ENCODE peak calls at places on chromosome 20, in eight cellular contexts. One of them, this sample, is unnamed. For H3K4me1, the result is how much of the 10 kb centered on the place peaks cover.

GRCh38 chr20:5848711-5849505 is 98.7 kb downstream of the SHLD1 start:
- DNase-seq in IMR-90: peak
- DNase-seq in A673: no peak
- DNase-seq in cardiac muscle cell: peak
- DNase-seq in Peyer's patch: no peak
- DNase-seq in mammary epithelial cell: peak
- DNase-seq in effector memory CD4-positive, alpha-beta T cell: no peak
- DNase-seq in spleen: no peak
- DNase-seq in this sample: no peak

GRCh38 chr20:25033250-25033940 is 24.5 kb downstream of the ACSS1 start:
- DNase-seq in mammary epithelial cell: no peak
- DNase-seq in cardiac muscle cell: no peak
- DNase-seq in effector memory CD4-positive, alpha-beta T cell: no peak
- DNase-seq in IMR-90: no peak
- DNase-seq in Peyer's patch: no peak
- DNase-seq in A673: peak
- DNase-seq in spleen: peak
- DNase-seq in this sample: no peak

GRCh38 chr20:3494218-3494617 is 23.4 kb downstream of the ATRN start:
- DNase-seq in spleen: no peak
- DNase-seq in effector memory CD4-positive, alpha-beta T cell: no peak
- DNase-seq in mammary epithelial cell: peak
- DNase-seq in IMR-90: no peak
- DNase-seq in cardiac muscle cell: no peak
- DNase-seq in Peyer's patch: no peak
- DNase-seq in A673: no peak
- DNase-seq in this sample: no peak

GRCh38 chr20:32820000-32820697 is 395 bp downstream of the MAPRE1 start:
- DNase-seq in mammary epithelial cell: no peak
- DNase-seq in IMR-90: peak
- DNase-seq in A673: peak
- DNase-seq in Peyer's patch: no peak
- DNase-seq in spleen: peak
- DNase-seq in cardiac muscle cell: peak
- DNase-seq in effector memory CD4-positive, alpha-beta T cell: peak
- DNase-seq in this sample: peak

GRCh38 chr20:9059931-9060330 is 9.0 kb upstream of the PLCB4 start:
- DNase-seq in Peyer's patch: no peak
- DNase-seq in spleen: no peak
- DNase-seq in IMR-90: peak
- DNase-seq in A673: no peak
- DNase-seq in cardiac muscle cell: no peak
- DNase-seq in mammary epithelial cell: peak
- DNase-seq in effector memory CD4-positive, alpha-beta T cell: no peak
- DNase-seq in this sample: no peak

GRCh38 chr20:24798930-24799705 is 150.0 kb upstream of the CST7 start:
- DNase-seq in Peyer's patch: no peak
- DNase-seq in IMR-90: no peak
- DNase-seq in cardiac muscle cell: no peak
- DNase-seq in mammary epithelial cell: no peak
- DNase-seq in A673: no peak
- DNase-seq in spleen: peak
- DNase-seq in effector memory CD4-positive, alpha-beta T cell: no peak
- DNase-seq in this sample: no peak

GRCh38 chr20:24746351-24746685 is 202.8 kb upstream of the CST7 start:
- DNase-seq in IMR-90: no peak
- DNase-seq in A673: peak
- DNase-seq in cardiac muscle cell: no peak
- DNase-seq in spleen: peak
- DNase-seq in Peyer's patch: peak
- DNase-seq in effector memory CD4-positive, alpha-beta T cell: no peak
- DNase-seq in mammary epithelial cell: peak
- DNase-seq in this sample: no peak

GRCh38 chr20:598133-598881 is 11.8 kb downstream of the TCF15 start:
- DNase-seq in mammary epithelial cell: no peak
- DNase-seq in A673: no peak
- DNase-seq in Peyer's patch: no peak
- DNase-seq in cardiac muscle cell: no peak
- DNase-seq in effector memory CD4-positive, alpha-beta T cell: no peak
- DNase-seq in spleen: no peak
- DNase-seq in IMR-90: no peak
- DNase-seq in this sample: no peak

GRCh38 chr20:46013826-46014516 is 5.3 kb downstream of the MMP9 start:
- DNase-seq in A673: peak
- DNase-seq in spleen: peak
- DNase-seq in effector memory CD4-positive, alpha-beta T cell: peak
- DNase-seq in IMR-90: peak
- DNase-seq in mammary epithelial cell: peak
- DNase-seq in cardiac muscle cell: peak
- DNase-seq in Peyer's patch: peak
- DNase-seq in this sample: peak

GRCh38 chr20:60559462-60559861 is 601.2 kb downstream of the CDH26 start:
- DNase-seq in IMR-90: no peak
- DNase-seq in Peyer's patch: no peak
- DNase-seq in mammary epithelial cell: no peak
- DNase-seq in spleen: no peak
- DNase-seq in A673: no peak
- DNase-seq in cardiac muscle cell: no peak
- DNase-seq in effector memory CD4-positive, alpha-beta T cell: no peak
- DNase-seq in this sample: no peak

GRCh38 chr20:25197173-25197869 is 1.8 kb downstream of the ENTPD6 start:
- DNase-seq in Peyer's patch: no peak
- DNase-seq in IMR-90: no peak
- DNase-seq in effector memory CD4-positive, alpha-beta T cell: no peak
- DNase-seq in mammary epithelial cell: no peak
- DNase-seq in cardiac muscle cell: no peak
- DNase-seq in spleen: peak
- DNase-seq in A673: no peak
- DNase-seq in this sample: peak

GRCh38 chr20:47316776-47317126 is 39.7 kb downstream of the ZMYND8 start:
- DNase-seq in A673: no peak
- DNase-seq in IMR-90: no peak
- DNase-seq in mammary epithelial cell: no peak
- DNase-seq in cardiac muscle cell: no peak
- DNase-seq in effector memory CD4-positive, alpha-beta T cell: no peak
- DNase-seq in Peyer's patch: no peak
- DNase-seq in spleen: no peak
- DNase-seq in this sample: no peak

GRCh38 chr20:33460711-33461110 is 17.1 kb upstream of the SNTA1 start:
- DNase-seq in spleen: no peak
- DNase-seq in IMR-90: no peak
- DNase-seq in Peyer's patch: no peak
- DNase-seq in cardiac muscle cell: no peak
- DNase-seq in mammary epithelial cell: peak
- DNase-seq in effector memory CD4-positive, alpha-beta T cell: no peak
- DNase-seq in A673: no peak
- DNase-seq in this sample: no peak

GRCh38 chr20:62822788-62823651 is 6.2 kb downstream of the COL9A3 start:
- DNase-seq in Peyer's patch: peak
- DNase-seq in effector memory CD4-positive, alpha-beta T cell: no peak
- DNase-seq in mammary epithelial cell: no peak
- DNase-seq in spleen: no peak
- DNase-seq in A673: peak
- DNase-seq in cardiac muscle cell: no peak
- DNase-seq in IMR-90: peak
- DNase-seq in this sample: no peak

GRCh38 chr20:52676282-52676995 is 295.7 kb upstream of the TSHZ2 start:
- DNase-seq in cardiac muscle cell: no peak
- DNase-seq in IMR-90: no peak
- DNase-seq in A673: no peak
- DNase-seq in spleen: no peak
- DNase-seq in effector memory CD4-positive, alpha-beta T cell: no peak
- DNase-seq in mammary epithelial cell: no peak
- DNase-seq in Peyer's patch: no peak
- DNase-seq in this sample: no peak

GRCh38 chr20:9068232-9068781 is 580 bp upstream of the PLCB4 start:
- DNase-seq in effector memory CD4-positive, alpha-beta T cell: no peak
- DNase-seq in spleen: peak
- DNase-seq in Peyer's patch: no peak
- DNase-seq in A673: peak
- DNase-seq in cardiac muscle cell: peak
- DNase-seq in mammary epithelial cell: no peak
- DNase-seq in IMR-90: peak
- DNase-seq in this sample: no peak

GRCh38 chr20:35991142-35991771 is 22.9 kb downstream of the CNBD2 start:
- DNase-seq in cardiac muscle cell: peak
- DNase-seq in Peyer's patch: no peak
- DNase-seq in mammary epithelial cell: no peak
- DNase-seq in spleen: peak
- DNase-seq in IMR-90: peak
- DNase-seq in A673: peak
- DNase-seq in effector memory CD4-positive, alpha-beta T cell: no peak
- DNase-seq in this sample: no peak

GRCh38 chr20:45097485-45098095 is 3.3 kb downstream of the KCNS1 start:
- DNase-seq in IMR-90: no peak
- DNase-seq in mammary epithelial cell: no peak
- DNase-seq in spleen: peak
- DNase-seq in Peyer's patch: no peak
- DNase-seq in cardiac muscle cell: peak
- DNase-seq in A673: no peak
- DNase-seq in effector memory CD4-positive, alpha-beta T cell: no peak
- DNase-seq in this sample: peak

GRCh38 chr20:45896641-45897161 is 5.6 kb downstream of the CTSA start:
- DNase-seq in Peyer's patch: no peak
- DNase-seq in effector memory CD4-positive, alpha-beta T cell: no peak
- DNase-seq in mammary epithelial cell: no peak
- DNase-seq in spleen: no peak
- DNase-seq in A673: no peak
- DNase-seq in IMR-90: no peak
- DNase-seq in cardiac muscle cell: no peak
- DNase-seq in this sample: no peak

GRCh38 chr20:37980876-37981275 is 52.4 kb downstream of the TTI1 start:
- DNase-seq in IMR-90: no peak
- DNase-seq in A673: no peak
- DNase-seq in cardiac muscle cell: no peak
- DNase-seq in spleen: no peak
- DNase-seq in mammary epithelial cell: no peak
- DNase-seq in Peyer's patch: no peak
- DNase-seq in effector memory CD4-positive, alpha-beta T cell: no peak
- DNase-seq in this sample: no peak

GRCh38 chr20:37979021-37979985 is 54.0 kb downstream of the TTI1 start:
- DNase-seq in mammary epithelial cell: no peak
- DNase-seq in cardiac muscle cell: no peak
- DNase-seq in IMR-90: no peak
- DNase-seq in Peyer's patch: no peak
- DNase-seq in spleen: no peak
- DNase-seq in A673: no peak
- DNase-seq in effector memory CD4-positive, alpha-beta T cell: no peak
- DNase-seq in this sample: no peak

GRCh38 chr20:37980383-37980782 is 52.9 kb downstream of the TTI1 start:
- DNase-seq in effector memory CD4-positive, alpha-beta T cell: no peak
- DNase-seq in spleen: no peak
- DNase-seq in A673: no peak
- DNase-seq in mammary epithelial cell: no peak
- DNase-seq in cardiac muscle cell: no peak
- DNase-seq in IMR-90: no peak
- DNase-seq in Peyer's patch: no peak
- DNase-seq in this sample: no peak

GRCh38 chr20:37976862-37977261 is 56.4 kb downstream of the TTI1 start:
- DNase-seq in effector memory CD4-positive, alpha-beta T cell: no peak
- DNase-seq in mammary epithelial cell: no peak
- DNase-seq in Peyer's patch: no peak
- DNase-seq in IMR-90: no peak
- DNase-seq in A673: peak
- DNase-seq in spleen: no peak
- DNase-seq in cardiac muscle cell: no peak
- DNase-seq in this sample: no peak

GRCh38 chr20:37977786-37978185 is 55.5 kb downstream of the TTI1 start:
- DNase-seq in spleen: no peak
- DNase-seq in cardiac muscle cell: no peak
- DNase-seq in A673: no peak
- DNase-seq in IMR-90: no peak
- DNase-seq in mammary epithelial cell: no peak
- DNase-seq in Peyer's patch: no peak
- DNase-seq in effector memory CD4-positive, alpha-beta T cell: no peak
- DNase-seq in this sample: no peak
- H3K27ac ChIP-seq in spleen: no peak
- H3K27ac ChIP-seq in cardiac muscle cell: no peak
- H3K27ac ChIP-seq in A673: no peak
- H3K27ac ChIP-seq in IMR-90: no peak
- H3K27ac ChIP-seq in mammary epithelial cell: no peak
- H3K27ac ChIP-seq in Peyer's patch: no peak
- H3K27ac ChIP-seq in effector memory CD4-positive, alpha-beta T cell: no peak
- H3K27ac ChIP-seq in this sample: no peak

GRCh38 chr20:53940356-53940694 is 130.1 kb downstream of the BCAS1 start:
- DNase-seq in cardiac muscle cell: no peak
- DNase-seq in mammary epithelial cell: no peak
- DNase-seq in A673: no peak
- DNase-seq in IMR-90: no peak
- DNase-seq in effector memory CD4-positive, alpha-beta T cell: no peak
- DNase-seq in Peyer's patch: no peak
- DNase-seq in spleen: no peak
- DNase-seq in this sample: no peak
- H3K4me1 ChIP-seq in cardiac muscle cell: under half
- H3K4me1 ChIP-seq in mammary epithelial cell: under half
- H3K4me1 ChIP-seq in A673: half or more
- H3K4me1 ChIP-seq in IMR-90: under half
- H3K4me1 ChIP-seq in effector memory CD4-positive, alpha-beta T cell: under half
- H3K4me1 ChIP-seq in Peyer's patch: under half
- H3K4me1 ChIP-seq in spleen: half or more
- H3K4me1 ChIP-seq in this sample: under half

GRCh38 chr20:49288250-49288751 is 10.4 kb upstream of the ZNFX1 start:
- DNase-seq in A673: no peak
- DNase-seq in IMR-90: no peak
- DNase-seq in spleen: no peak
- DNase-seq in mammary epithelial cell: no peak
- DNase-seq in effector memory CD4-positive, alpha-beta T cell: no peak
- DNase-seq in cardiac muscle cell: no peak
- DNase-seq in Peyer's patch: no peak
- DNase-seq in this sample: no peak

GRCh38 chr20:49285813-49286494 is 8.1 kb upstream of the ZNFX1 start:
- DNase-seq in spleen: no peak
- DNase-seq in mammary epithelial cell: no peak
- DNase-seq in A673: no peak
- DNase-seq in Peyer's patch: no peak
- DNase-seq in IMR-90: no peak
- DNase-seq in cardiac muscle cell: no peak
- DNase-seq in effector memory CD4-positive, alpha-beta T cell: no peak
- DNase-seq in this sample: no peak

GRCh38 chr20:49286689-49287551 is 9.1 kb upstream of the ZNFX1 start:
- DNase-seq in cardiac muscle cell: no peak
- DNase-seq in A673: no peak
- DNase-seq in IMR-90: peak
- DNase-seq in spleen: no peak
- DNase-seq in mammary epithelial cell: no peak
- DNase-seq in Peyer's patch: no peak
- DNase-seq in effector memory CD4-positive, alpha-beta T cell: no peak
- DNase-seq in this sample: no peak

GRCh38 chr20:49288784-49289696 is 11.2 kb upstream of the ZNFX1 start:
- DNase-seq in cardiac muscle cell: no peak
- DNase-seq in A673: no peak
- DNase-seq in mammary epithelial cell: no peak
- DNase-seq in Peyer's patch: no peak
- DNase-seq in spleen: no peak
- DNase-seq in effector memory CD4-positive, alpha-beta T cell: no peak
- DNase-seq in IMR-90: no peak
- DNase-seq in this sample: no peak

GRCh38 chr20:49287555-49288249 is 9.8 kb upstream of the ZNFX1 start:
- DNase-seq in spleen: no peak
- DNase-seq in cardiac muscle cell: peak
- DNase-seq in A673: no peak
- DNase-seq in Peyer's patch: no peak
- DNase-seq in IMR-90: peak
- DNase-seq in effector memory CD4-positive, alpha-beta T cell: no peak
- DNase-seq in mammary epithelial cell: no peak
- DNase-seq in this sample: no peak
- H3K27ac ChIP-seq in spleen: peak
- H3K27ac ChIP-seq in cardiac muscle cell: peak
- H3K27ac ChIP-seq in A673: peak
- H3K27ac ChIP-seq in Peyer's patch: no peak
- H3K27ac ChIP-seq in IMR-90: peak
- H3K27ac ChIP-seq in effector memory CD4-positive, alpha-beta T cell: no peak
- H3K27ac ChIP-seq in mammary epithelial cell: no peak
- H3K27ac ChIP-seq in this sample: no peak

GRCh38 chr20:64062276-64062595 is 762 bp upstream of the TCEA2 start:
- DNase-seq in A673: no peak
- DNase-seq in cardiac muscle cell: no peak
- DNase-seq in effector memory CD4-positive, alpha-beta T cell: no peak
- DNase-seq in spleen: no peak
- DNase-seq in Peyer's patch: no peak
- DNase-seq in mammary epithelial cell: no peak
- DNase-seq in IMR-90: no peak
- DNase-seq in this sample: no peak
- H3K4me1 ChIP-seq in A673: under half
- H3K4me1 ChIP-seq in cardiac muscle cell: under half
- H3K4me1 ChIP-seq in effector memory CD4-positive, alpha-beta T cell: under half
- H3K4me1 ChIP-seq in spleen: half or more
- H3K4me1 ChIP-seq in Peyer's patch: under half
- H3K4me1 ChIP-seq in mammary epithelial cell: half or more
- H3K4me1 ChIP-seq in IMR-90: under half
- H3K4me1 ChIP-seq in this sample: under half